ENCODE peak calls at places on chromosomes 12 and 14, in six cellular contexts. O is activated T-helper 1 cell treated with anti-CD3 and anti-CD28 coated beads, Interleukin-12 subunit alpha, Interleukin-12 subunit beta, Interleukin-2, Interleukin-4 antibody, amounts not matched to agents 30 ng/mL and 10 ng/mL and 1 ng/mL, durations not matched to agents 14 hours and 24 hours and 36 hours; M is GM13976; Q is dermis blood vessel endothelial cell; C is ELR; J is lung. T is an unnamed sample.

GRCh38 chr14:29278301-29278700 is 511.7 kb downstream of the FOXG1 start:
- DNase-seq in Q (peak; percentile 13), M (no peak), C (no peak), O (no peak), J (no peak), T (no peak)

GRCh38 chr12:41604830-41605229 is 416.7 kb downstream of the PDZRN4 start:
- DNase-seq in O (no peak), M (no peak), Q (no peak), C (no peak), J (no peak), T (no peak)

GRCh38 chr12:47280543-47281330 is 201.0 kb upstream of the AMIGO2 start:
- DNase-seq in M (no peak), Q (no peak), C (no peak), J (no peak), O (no peak), T (no peak)

GRCh38 chr12:105590571-105590970 is 260.1 kb downstream of the C12orf75 start:
- DNase-seq in O (no peak), J (no peak), C (no peak), Q (peak; percentile 36), M (no peak), T (no peak)

GRCh38 chr14:54344445-54344844 is 52.4 kb upstream of the CDKN3 start:
- DNase-seq in Q (no peak), O (no peak), C (no peak), M (no peak), J (no peak), T (no peak)

GRCh38 chr14:34450542-34450915 is 11.5 kb downstream of the SPTSSA start:
- DNase-seq in M (no peak), Q (peak; percentile 18), J (no peak), O (no peak), C (no peak), T (no peak)

GRCh38 chr12:9635014-9635413 is 27.3 kb upstream of the KLRB1 start:
- DNase-seq in Q (no peak), M (no peak), C (no peak), O (no peak), J (no peak), T (no peak)

GRCh38 chr12:54257332-54257731 is 22.6 kb downstream of the CBX5 start:
- DNase-seq in C (no peak), Q (no peak), O (no peak), M (no peak), J (no peak), T (no peak)

GRCh38 chr14:48690349-48690748 is 895.8 kb downstream of the RPS29 start:
- DNase-seq in O (no peak), J (no peak), Q (no peak), M (no peak), C (no peak), T (no peak)

GRCh38 chr12:44847403-44847802 is 28.7 kb downstream of the NELL2 start:
- DNase-seq in M (no peak), J (no peak), O (no peak), Q (no peak), C (no peak), T (no peak)

GRCh38 chr14:72948481-72949138 is 22.3 kb downstream of the DCAF4 start:
- DNase-seq in C (peak; percentile 77), Q (peak; percentile 78), J (peak; percentile 52), O (peak; percentile 41), M (peak; percentile 73), T (peak; percentile 53)

GRCh38 chr14:42665083-42665482 is 1058.4 kb downstream of the LRFN5 start:
- DNase-seq in J (no peak), M (no peak), C (no peak), O (no peak), Q (no peak), T (no peak)

GRCh38 chr14:77212933-77213656 is 31.5 kb downstream of the TMEM63C start:
- DNase-seq in J (peak; percentile 38), M (peak; percentile 78), Q (peak; percentile 47), O (peak; percentile 9), C (peak; percentile 50), T (no peak)

GRCh38 chr14:29898470-29898869 is 29.2 kb downstream of the PRKD1 start:
- DNase-seq in O (no peak), Q (no peak), C (no peak), M (no peak), J (no peak), T (no peak)

GRCh38 chr12:91910871-91911388 is 234.7 kb downstream of the BTG1 start:
- DNase-seq in O (no peak), Q (peak; percentile 16), J (no peak), M (no peak), C (peak; percentile 25), T (no peak)

GRCh38 chr12:11497995-11498394 is 102.6 kb upstream of the PRB2 start:
- DNase-seq in J (no peak), M (peak; percentile 56), O (no peak), Q (no peak), C (no peak), T (no peak)

GRCh38 chr12:74538491-74539258 is 1.0 kb downstream of the ATXN7L3B start:
- DNase-seq in J (no peak), Q (peak; percentile 33), M (no peak), O (peak; percentile 21), C (peak; percentile 33), T (peak; percentile 3)

GRCh38 chr12:92075425-92075891 is 70.2 kb downstream of the BTG1 start:
- DNase-seq in O (no peak), J (no peak), M (no peak), C (peak; percentile 68), Q (no peak), T (no peak)

GRCh38 chr12:7060353-7060954 is at the start of gene C1S:
- DNase-seq in M (no peak), C (peak; percentile 92), O (no peak), Q (peak; percentile 58), J (peak; percentile 78), T (peak; percentile 23)

GRCh38 chr12:32921397-32921796 is 24.8 kb upstream of the PKP2 start:
- DNase-seq in Q (peak; percentile 28), M (no peak), J (no peak), O (no peak), C (peak; percentile 2), T (no peak)

GRCh38 chr12:130049666-130050065 is 112.6 kb upstream of the FZD10 start:
- DNase-seq in O (no peak), M (no peak), Q (no peak), J (no peak), C (no peak), T (no peak)

GRCh38 chr12:6313326-6313940 is 3.0 kb downstream of the PLEKHG6 start:
- DNase-seq in Q (no peak), O (no peak), M (no peak), J (no peak), C (no peak), T (no peak)

GRCh38 chr12:101607894-101608293 is 13.1 kb downstream of the MYBPC1 start:
- DNase-seq in J (no peak), Q (no peak), O (no peak), M (no peak), C (no peak), T (no peak)

GRCh38 chr14:73764881-73765280 is 50.7 kb upstream of the PNMA1 start:
- DNase-seq in J (peak; percentile 79), C (no peak), Q (peak; percentile 81), M (no peak), O (no peak), T (peak; percentile 72)

GRCh38 chr12:52945389-52946232 is 3.3 kb upstream of the KRT18 start:
- DNase-seq in Q (peak; percentile 54), C (peak; percentile 68), O (no peak), J (peak; percentile 59), M (no peak), T (no peak)

GRCh38 chr12:76558684-76559276 is 791 bp downstream of the OSBPL8 start:
- DNase-seq in O (peak; percentile 81), J (peak; percentile 59), M (peak; percentile 58), Q (peak; percentile 46), C (peak; percentile 54), T (peak; percentile 41)

GRCh38 chr12:79737875-79738718 is 47.3 kb upstream of the PAWR start:
- DNase-seq in M (peak; percentile 45), Q (peak; percentile 83), C (peak; percentile 82), J (no peak), O (no peak), T (peak; percentile 20)

GRCh38 chr12:27900920-27901879 is 71.3 kb downstream of the PTHLH start:
- DNase-seq in M (no peak), Q (peak; percentile 6), J (no peak), O (no peak), C (peak; percentile 10), T (no peak)

GRCh38 chr14:98951031-98951430 is 321.0 kb downstream of the BCL11B start:
- DNase-seq in J (no peak), Q (no peak), C (no peak), M (no peak), O (no peak), T (no peak)

GRCh38 chr14:64774272-64774671 is 70.0 kb downstream of the PLEKHG3 start:
- DNase-seq in O (no peak), Q (no peak), J (no peak), M (no peak), C (no peak), T (no peak)

GRCh38 chr12:111158992-111159391 is 209.9 kb downstream of the PHETA1 start:
- DNase-seq in M (no peak), Q (no peak), J (no peak), C (no peak), O (no peak), T (no peak)

GRCh38 chr12:34402899-34403705 is 380.8 kb downstream of the ALG10 start:
- DNase-seq in O (no peak), C (no peak), J (peak; percentile 27), Q (no peak), M (peak; percentile 3), T (no peak)

GRCh38 chr12:104137175-104137901 is 672 bp downstream of the NFYB start:
- DNase-seq in Q (peak; percentile 59), J (peak; percentile 34), O (peak; percentile 39), C (peak; percentile 80), M (peak; percentile 40), T (peak; percentile 32)

GRCh38 chr14:100078997-100079561 is 13.9 kb downstream of the EVL start:
- DNase-seq in M (peak; percentile 53), C (peak; percentile 48), J (no peak), O (peak; percentile 82), Q (no peak), T (no peak)

GRCh38 chr12:25861226-25861625 is 97.3 kb upstream of the RASSF8 start:
- DNase-seq in C (no peak), M (no peak), J (no peak), Q (peak; percentile 76), O (no peak), T (no peak)

GRCh38 chr12:56158926-56159461 is 835 bp downstream of the MYL6 start:
- DNase-seq in C (peak; percentile 66), J (peak; percentile 85), M (no peak), Q (peak; percentile 69), O (no peak), T (peak; percentile 38)

GRCh38 chr14:26887842-26888241 is 290.0 kb upstream of the NOVA1 start:
- DNase-seq in O (no peak), M (no peak), Q (no peak), C (no peak), J (no peak), T (no peak)

GRCh38 chr14:65095633-65096205 is 6.6 kb downstream of the MAX start:
- DNase-seq in C (no peak), J (peak; percentile 51), O (no peak), Q (peak; percentile 25), M (no peak), T (peak; percentile 85)

GRCh38 chr14:53260286-53260685 is 107.2 kb upstream of the DDHD1 start:
- DNase-seq in Q (no peak), C (no peak), J (no peak), M (no peak), O (no peak), T (no peak)

GRCh38 chr12:47885566-47885965 is 19.2 kb downstream of the VDR start:
- DNase-seq in M (no peak), C (no peak), J (no peak), O (no peak), Q (no peak), T (no peak)

T was measured in globus pallidus.